ENCODE peak calls at places on chromosomes 3 and 15, in five cellular contexts. One of them, this sample, is unnamed.
A peak's percentile ranks its signal among the peaks of the same experiment; 100 is the strongest.

GRCh38 chr3:111810909-111811308 is 48.2 kb upstream of the PHLDB2 start:
- DNase-seq in heart left ventricle: no peak
- DNase-seq in CD8-positive, alpha-beta memory T cell: no peak
- DNase-seq in PC-3: peak; percentile 98
- DNase-seq in mesendoderm: no peak
- DNase-seq in this sample: no peak

GRCh38 chr3:24477090-24477656 is 17.5 kb downstream of the THRB start:
- DNase-seq in PC-3: no peak
- DNase-seq in heart left ventricle: no peak
- DNase-seq in CD8-positive, alpha-beta memory T cell: no peak
- DNase-seq in mesendoderm: peak; percentile 27
- DNase-seq in this sample: no peak

GRCh38 chr3:16721494-16721893 is 116.3 kb upstream of the DAZL start:
- DNase-seq in CD8-positive, alpha-beta memory T cell: no peak
- DNase-seq in heart left ventricle: no peak
- DNase-seq in PC-3: no peak
- DNase-seq in mesendoderm: no peak
- DNase-seq in this sample: no peak

GRCh38 chr15:93066834-93067648 is 22.0 kb downstream of the RGMA start:
- DNase-seq in PC-3: peak; percentile 38
- DNase-seq in heart left ventricle: no peak
- DNase-seq in mesendoderm: no peak
- DNase-seq in CD8-positive, alpha-beta memory T cell: no peak
- DNase-seq in this sample: no peak

GRCh38 chr3:139548801-139549200 is 9.3 kb upstream of the RBP1 start:
- DNase-seq in PC-3: no peak
- DNase-seq in mesendoderm: no peak
- DNase-seq in heart left ventricle: no peak
- DNase-seq in CD8-positive, alpha-beta memory T cell: no peak
- DNase-seq in this sample: no peak

GRCh38 chr3:113018461-113019181 is 27.8 kb downstream of the GTPBP8 start:
- DNase-seq in heart left ventricle: no peak
- DNase-seq in mesendoderm: no peak
- DNase-seq in CD8-positive, alpha-beta memory T cell: no peak
- DNase-seq in PC-3: no peak
- DNase-seq in this sample: no peak

GRCh38 chr15:49877117-49877860 is 241.7 kb downstream of the ATP8B4 start:
- DNase-seq in CD8-positive, alpha-beta memory T cell: no peak
- DNase-seq in PC-3: no peak
- DNase-seq in heart left ventricle: no peak
- DNase-seq in mesendoderm: peak; percentile 38
- DNase-seq in this sample: no peak

GRCh38 chr15:69025320-69025719 is 10.8 kb downstream of the NOX5 start:
- DNase-seq in PC-3: no peak
- DNase-seq in heart left ventricle: no peak
- DNase-seq in CD8-positive, alpha-beta memory T cell: no peak
- DNase-seq in mesendoderm: no peak
- DNase-seq in this sample: no peak

GRCh38 chr3:65996605-65997004 is 42.1 kb downstream of the MAGI1 start:
- DNase-seq in PC-3: peak; percentile 18
- DNase-seq in mesendoderm: peak; percentile 94
- DNase-seq in heart left ventricle: no peak
- DNase-seq in CD8-positive, alpha-beta memory T cell: no peak
- DNase-seq in this sample: peak; percentile 74

GRCh38 chr3:120496278-120496975 is 45.6 kb upstream of the FSTL1 start:
- DNase-seq in mesendoderm: no peak
- DNase-seq in PC-3: peak; percentile 97
- DNase-seq in heart left ventricle: no peak
- DNase-seq in CD8-positive, alpha-beta memory T cell: no peak
- DNase-seq in this sample: no peak

GRCh38 chr3:9550999-9551398 is 2.6 kb downstream of the LHFPL4 start:
- DNase-seq in heart left ventricle: no peak
- DNase-seq in PC-3: no peak
- DNase-seq in mesendoderm: peak; percentile 58
- DNase-seq in CD8-positive, alpha-beta memory T cell: no peak
- DNase-seq in this sample: no peak

GRCh38 chr3:138365991-138366759 is 17.8 kb downstream of the MRAS start:
- DNase-seq in heart left ventricle: no peak
- DNase-seq in PC-3: no peak
- DNase-seq in mesendoderm: no peak
- DNase-seq in CD8-positive, alpha-beta memory T cell: no peak
- DNase-seq in this sample: peak; percentile 28

GRCh38 chr15:53160092-53160704 is 370.1 kb upstream of the ONECUT1 start:
- DNase-seq in CD8-positive, alpha-beta memory T cell: no peak
- DNase-seq in mesendoderm: no peak
- DNase-seq in heart left ventricle: no peak
- DNase-seq in PC-3: no peak
- DNase-seq in this sample: no peak

GRCh38 chr15:28109626-28110415 is 10.7 kb upstream of the OCA2 start:
- DNase-seq in heart left ventricle: no peak
- DNase-seq in mesendoderm: no peak
- DNase-seq in CD8-positive, alpha-beta memory T cell: no peak
- DNase-seq in PC-3: no peak
- DNase-seq in this sample: no peak

GRCh38 chr3:54863806-54864205 is 64.1 kb downstream of the LRTM1 start:
- DNase-seq in PC-3: no peak
- DNase-seq in mesendoderm: no peak
- DNase-seq in CD8-positive, alpha-beta memory T cell: no peak
- DNase-seq in heart left ventricle: no peak
- DNase-seq in this sample: no peak

GRCh38 chr15:38587214-38587613 is 22.6 kb upstream of the RASGRP1 start:
- DNase-seq in heart left ventricle: no peak
- DNase-seq in mesendoderm: no peak
- DNase-seq in PC-3: no peak
- DNase-seq in CD8-positive, alpha-beta memory T cell: no peak
- DNase-seq in this sample: no peak

GRCh38 chr3:171068658-171069057 is 42.1 kb upstream of the SLC2A2 start:
- DNase-seq in PC-3: no peak
- DNase-seq in mesendoderm: no peak
- DNase-seq in CD8-positive, alpha-beta memory T cell: no peak
- DNase-seq in heart left ventricle: no peak
- DNase-seq in this sample: no peak

GRCh38 chr15:74954515-74954914 is 2.1 kb downstream of the RPP25 start:
- DNase-seq in heart left ventricle: no peak
- DNase-seq in mesendoderm: peak; percentile 85
- DNase-seq in PC-3: no peak
- DNase-seq in CD8-positive, alpha-beta memory T cell: no peak
- DNase-seq in this sample: no peak

GRCh38 chr3:178513539-178514410 is 22.5 kb upstream of the KCNMB2 start:
- DNase-seq in CD8-positive, alpha-beta memory T cell: no peak
- DNase-seq in PC-3: no peak
- DNase-seq in mesendoderm: no peak
- DNase-seq in heart left ventricle: no peak
- DNase-seq in this sample: no peak

GRCh38 chr3:183275418-183275817 is 22.4 kb downstream of the B3GNT5 start:
- DNase-seq in PC-3: peak; percentile 85
- DNase-seq in mesendoderm: no peak
- DNase-seq in CD8-positive, alpha-beta memory T cell: no peak
- DNase-seq in heart left ventricle: no peak
- DNase-seq in this sample: no peak

GRCh38 chr15:71440479-71441071 is 325.3 kb downstream of the THSD4 start:
- DNase-seq in heart left ventricle: no peak
- DNase-seq in mesendoderm: peak; percentile 52
- DNase-seq in PC-3: peak; percentile 67
- DNase-seq in CD8-positive, alpha-beta memory T cell: no peak
- DNase-seq in this sample: no peak

GRCh38 chr15:67146875-67147381 is 81.5 kb downstream of the SMAD3 start:
- DNase-seq in heart left ventricle: no peak
- DNase-seq in CD8-positive, alpha-beta memory T cell: no peak
- DNase-seq in PC-3: peak; percentile 91
- DNase-seq in mesendoderm: peak; percentile 71
- DNase-seq in this sample: no peak

GRCh38 chr3:138089091-138089490 is 26.3 kb downstream of the DZIP1L start:
- DNase-seq in CD8-positive, alpha-beta memory T cell: no peak
- DNase-seq in PC-3: peak; percentile 81
- DNase-seq in heart left ventricle: no peak
- DNase-seq in mesendoderm: no peak
- DNase-seq in this sample: no peak

GRCh38 chr15:64146885-64147681 is 4.4 kb upstream of the SNX22 start:
- DNase-seq in PC-3: no peak
- DNase-seq in heart left ventricle: no peak
- DNase-seq in CD8-positive, alpha-beta memory T cell: no peak
- DNase-seq in mesendoderm: peak; percentile 58
- DNase-seq in this sample: no peak

GRCh38 chr15:32838338-32838737 is 120.5 kb downstream of the GREM1 start:
- DNase-seq in CD8-positive, alpha-beta memory T cell: no peak
- DNase-seq in PC-3: no peak
- DNase-seq in heart left ventricle: no peak
- DNase-seq in mesendoderm: no peak
- DNase-seq in this sample: no peak

GRCh38 chr3:178735032-178735674 is 198.9 kb downstream of the KCNMB2 start:
- DNase-seq in CD8-positive, alpha-beta memory T cell: no peak
- DNase-seq in mesendoderm: no peak
- DNase-seq in PC-3: no peak
- DNase-seq in heart left ventricle: no peak
- DNase-seq in this sample: no peak

GRCh38 chr3:168071535-168071934 is 24.2 kb downstream of the GOLIM4 start:
- DNase-seq in PC-3: peak; percentile 88
- DNase-seq in mesendoderm: peak; percentile 72
- DNase-seq in heart left ventricle: no peak
- DNase-seq in CD8-positive, alpha-beta memory T cell: no peak
- DNase-seq in this sample: no peak

GRCh38 chr15:51842852-51843737 is 13.6 kb downstream of the TMOD3 start:
- DNase-seq in heart left ventricle: no peak
- DNase-seq in PC-3: peak; percentile 82
- DNase-seq in mesendoderm: peak; percentile 70
- DNase-seq in CD8-positive, alpha-beta memory T cell: no peak
- DNase-seq in this sample: no peak

GRCh38 chr15:51846066-51846462 is 16.6 kb downstream of the TMOD3 start:
- DNase-seq in heart left ventricle: no peak
- DNase-seq in mesendoderm: no peak
- DNase-seq in CD8-positive, alpha-beta memory T cell: no peak
- DNase-seq in PC-3: no peak
- DNase-seq in this sample: no peak

GRCh38 chr15:51842265-51842664 is 12.8 kb downstream of the TMOD3 start:
- DNase-seq in CD8-positive, alpha-beta memory T cell: no peak
- DNase-seq in mesendoderm: no peak
- DNase-seq in heart left ventricle: no peak
- DNase-seq in PC-3: no peak
- DNase-seq in this sample: no peak

GRCh38 chr15:51846463-51847230 is 17.2 kb downstream of the TMOD3 start:
- DNase-seq in mesendoderm: no peak
- DNase-seq in PC-3: peak; percentile 90
- DNase-seq in CD8-positive, alpha-beta memory T cell: no peak
- DNase-seq in heart left ventricle: no peak
- DNase-seq in this sample: no peak

DNA sequence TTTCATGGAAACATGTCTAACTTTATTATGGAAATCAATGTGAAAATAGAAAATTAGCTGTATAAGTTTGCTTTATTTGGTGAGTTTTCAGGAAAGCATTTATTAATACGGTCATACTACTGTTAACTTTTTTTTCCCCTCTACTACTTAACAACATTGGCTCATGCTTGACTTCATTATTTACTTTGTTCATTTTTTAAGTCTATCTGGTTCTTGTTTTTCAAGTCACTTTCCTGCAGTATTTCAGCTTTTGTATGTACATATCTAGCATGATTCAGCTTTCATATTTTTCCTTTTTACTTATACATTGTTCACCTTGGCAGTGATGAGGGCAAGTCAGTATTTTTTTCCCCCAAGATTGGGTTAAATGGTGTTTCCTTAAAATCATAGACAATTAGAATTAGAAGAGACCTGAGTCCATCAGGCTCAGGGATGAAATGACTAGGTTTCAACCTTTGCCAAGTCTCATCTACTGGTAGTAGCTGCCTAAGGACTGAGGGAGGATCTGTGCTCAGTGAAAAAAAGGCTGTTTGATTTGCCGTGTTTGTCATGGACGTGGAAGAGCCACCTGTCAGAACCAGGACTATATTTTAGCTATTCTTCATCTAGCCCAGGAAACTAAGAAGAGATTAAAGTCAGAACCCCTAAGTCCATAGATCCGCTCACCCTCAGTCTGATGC is 15.4 kb downstream of the TMOD3 start:
- DNase-seq in CD8-positive, alpha-beta memory T cell: no peak
- DNase-seq in heart left ventricle: no peak
- DNase-seq in PC-3: peak; percentile 55
- DNase-seq in mesendoderm: no peak
- DNase-seq in this sample: no peak
- H3K4me1 ChIP-seq in CD8-positive, alpha-beta memory T cell: peaks cover 71% of the 10 kb centered on the region
- H3K4me1 ChIP-seq in heart left ventricle: peaks cover 96% of the 10 kb centered on the region
- H3K4me1 ChIP-seq in PC-3: peaks cover 54% of the 10 kb centered on the region
- H3K4me1 ChIP-seq in mesendoderm: peaks cover 7% of the 10 kb centered on the region
- H3K4me1 ChIP-seq in this sample: peaks cover 100% of the 10 kb centered on the region

GRCh38 chr15:45401665-45402161 is 23.4 kb upstream of the GATM start:
- DNase-seq in heart left ventricle: no peak
- DNase-seq in CD8-positive, alpha-beta memory T cell: no peak
- DNase-seq in mesendoderm: no peak
- DNase-seq in PC-3: no peak
- DNase-seq in this sample: no peak
- H3K4me3 ChIP-seq in heart left ventricle: peak overlapping the region; percentile 75
- H3K4me3 ChIP-seq in CD8-positive, alpha-beta memory T cell: peak overlapping the region; percentile 83
- H3K4me3 ChIP-seq in mesendoderm: peak overlapping the region; percentile 88
- H3K4me3 ChIP-seq in PC-3: peak overlapping the region; percentile 92
- H3K4me3 ChIP-seq in this sample: peak overlapping the region; percentile 95

DNA sequence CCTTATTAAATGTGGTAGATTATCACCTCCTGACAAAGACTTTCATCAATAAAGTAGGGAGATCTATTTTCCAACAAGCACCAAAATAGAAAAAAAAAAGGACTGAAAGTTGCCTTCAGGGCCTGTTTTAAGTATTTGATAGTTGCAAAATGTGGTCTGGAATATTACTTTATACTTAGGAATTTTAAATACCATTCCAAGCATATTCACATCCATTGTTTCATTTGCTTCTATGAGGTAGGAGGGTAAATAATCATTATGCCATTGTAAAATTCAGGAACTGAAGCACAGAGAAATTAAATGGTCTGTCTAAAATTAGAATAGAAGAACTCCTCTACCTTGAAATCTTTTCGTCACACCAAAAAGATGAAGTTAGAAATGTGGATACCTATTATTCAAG is 110.0 kb downstream of the TMCC1 start:
- DNase-seq in heart left ventricle: no peak
- DNase-seq in CD8-positive, alpha-beta memory T cell: no peak
- DNase-seq in mesendoderm: no peak
- DNase-seq in PC-3: peak; percentile 36
- DNase-seq in this sample: no peak
- H3K4me1 ChIP-seq in heart left ventricle: no peaks in the 10 kb centered on the region
- H3K4me1 ChIP-seq in CD8-positive, alpha-beta memory T cell: no peaks in the 10 kb centered on the region
- H3K4me1 ChIP-seq in mesendoderm: no peaks in the 10 kb centered on the region
- H3K4me1 ChIP-seq in PC-3: no peaks in the 10 kb centered on the region
- H3K4me1 ChIP-seq in this sample: no peaks in the 10 kb centered on the region

DNA sequence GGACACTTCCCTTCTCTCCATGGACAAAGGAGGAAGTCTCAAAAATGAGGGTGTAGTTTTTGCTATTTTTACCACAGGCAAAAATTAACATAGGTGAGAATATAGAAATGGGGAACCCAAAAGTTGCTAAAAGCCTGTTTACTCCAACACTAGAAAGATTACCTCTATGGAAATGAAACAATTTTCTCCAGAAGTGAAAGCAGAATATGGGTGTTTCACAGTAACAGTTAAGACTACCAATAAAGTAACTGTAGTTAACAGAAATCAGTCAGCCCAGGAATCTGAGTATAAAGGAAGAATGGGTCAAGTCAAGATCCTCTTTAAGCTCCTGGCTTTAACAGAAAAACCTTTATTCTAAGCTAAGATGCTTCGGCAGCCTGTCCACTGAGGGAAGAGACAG is 9.3 kb downstream of the TRA2B start:
- DNase-seq in PC-3: no peak
- DNase-seq in mesendoderm: no peak
- DNase-seq in heart left ventricle: no peak
- DNase-seq in CD8-positive, alpha-beta memory T cell: no peak
- DNase-seq in this sample: no peak
- H3K4me3 ChIP-seq in PC-3: no peak overlapping the region
- H3K4me3 ChIP-seq in mesendoderm: no peak overlapping the region
- H3K4me3 ChIP-seq in heart left ventricle: no peak overlapping the region
- H3K4me3 ChIP-seq in CD8-positive, alpha-beta memory T cell: peak overlapping the region; percentile 9
- H3K4me3 ChIP-seq in this sample: no peak overlapping the region

GRCh38 chr3:45597166-45597565 is 2.6 kb downstream of the LIMD1 start:
- DNase-seq in heart left ventricle: no peak
- DNase-seq in mesendoderm: no peak
- DNase-seq in CD8-positive, alpha-beta memory T cell: no peak
- DNase-seq in PC-3: peak; percentile 75
- DNase-seq in this sample: no peak
- H3K4me1 ChIP-seq in heart left ventricle: peaks cover 82% of the 10 kb centered on the region
- H3K4me1 ChIP-seq in mesendoderm: peaks cover 11% of the 10 kb centered on the region
- H3K4me1 ChIP-seq in CD8-positive, alpha-beta memory T cell: peaks cover 69% of the 10 kb centered on the region
- H3K4me1 ChIP-seq in PC-3: peaks cover 50% of the 10 kb centered on the region
- H3K4me1 ChIP-seq in this sample: peaks cover 70% of the 10 kb centered on the region

This sample was measured in upper lobe of right lung.